ENCODE peak calls at places on chromosome 11, in nine cellular contexts. Y, X, P, U, I, J, C, L and S are unnamed samples.

GRCh38 chr11:6655790-6656580 is at the start of gene DCHS1:
- DNase-seq in L (peak), U (no peak), X (peak), J (peak), C (no peak), P (peak), Y (no peak), I (no peak), S (no peak)

GRCh38 chr11:32893091-32893946 is 708 bp downstream of the QSER1 start:
- DNase-seq in P (peak), C (peak), L (peak), J (peak), Y (peak), U (peak), I (peak), X (peak), S (peak)

GRCh38 chr11:38315151-38315550 is 1717.1 kb upstream of the RAG2 start:
- DNase-seq in C (no peak), Y (no peak), X (no peak), L (no peak), I (no peak), J (no peak), U (no peak), P (no peak), S (no peak)

GRCh38 chr11:78097666-78098385 is 18.2 kb upstream of the NDUFC2 start:
- DNase-seq in I (no peak), L (no peak), Y (no peak), J (no peak), C (no peak), X (no peak), P (no peak), U (no peak), S (no peak)

GRCh38 chr11:133065847-133066485 is 466.3 kb downstream of the OPCML start:
- DNase-seq in P (no peak), I (no peak), X (peak), Y (no peak), L (no peak), J (peak), U (no peak), C (no peak), S (no peak)

GRCh38 chr11:26764825-26765224 is 43.0 kb upstream of the SLC5A12 start:
- DNase-seq in L (no peak), I (no peak), X (no peak), C (no peak), Y (no peak), P (no peak), U (no peak), J (no peak), S (no peak)

GRCh38 chr11:88979641-88980040 is 86.1 kb downstream of the GRM5 start:
- DNase-seq in J (peak), X (peak), P (no peak), I (no peak), U (no peak), L (no peak), C (no peak), Y (no peak), S (no peak)

GRCh38 chr11:1339066-1339675 is 29.7 kb upstream of the TOLLIP start:
- DNase-seq in C (no peak), X (no peak), I (no peak), L (no peak), U (no peak), P (no peak), Y (no peak), J (no peak), S (no peak)

GRCh38 chr11:26806209-26806608 is 84.3 kb upstream of the SLC5A12 start:
- DNase-seq in J (peak), P (no peak), C (no peak), L (no peak), I (no peak), Y (no peak), X (no peak), U (no peak), S (no peak)

GRCh38 chr11:8266246-8267241 is 2.9 kb upstream of the LMO1 start:
- DNase-seq in C (no peak), I (no peak), L (no peak), Y (no peak), J (no peak), P (no peak), U (no peak), X (no peak), S (no peak)

GRCh38 chr11:83681944-83682644 is 395.9 kb upstream of the CCDC90B start:
- DNase-seq in P (peak), Y (no peak), L (no peak), X (no peak), J (no peak), I (no peak), U (no peak), C (no peak), S (no peak)

GRCh38 chr11:126422446-126422845 is 67.0 kb downstream of the ST3GAL4 start:
- DNase-seq in J (no peak), U (no peak), L (no peak), C (no peak), P (no peak), I (no peak), Y (no peak), X (no peak), S (no peak)

GRCh38 chr11:103585401-103585800 is 451.0 kb upstream of the DDI1 start:
- DNase-seq in L (no peak), Y (no peak), J (no peak), I (no peak), U (no peak), X (no peak), P (no peak), C (no peak), S (no peak)

GRCh38 chr11:96554236-96554635 is 164.4 kb downstream of the JRKL start:
- DNase-seq in Y (no peak), P (no peak), U (no peak), I (no peak), C (no peak), L (no peak), X (no peak), J (no peak), S (no peak)

GRCh38 chr11:66639066-66639813 is 737 bp downstream of the RBM4 start:
- DNase-seq in I (peak), Y (peak), J (peak), L (peak), P (no peak), C (no peak), X (peak), U (no peak), S (no peak)

GRCh38 chr11:65459552-65459951 is 37.0 kb downstream of the NEAT1 start:
- DNase-seq in P (no peak), X (no peak), I (no peak), C (no peak), Y (no peak), J (no peak), U (no peak), L (no peak), S (no peak)

GRCh38 chr11:108223449-108224149 is 732 bp downstream of the ATM start:
- DNase-seq in Y (no peak), L (no peak), P (no peak), X (peak), I (peak), U (no peak), J (peak), C (no peak), S (no peak)